ENCODE peak calls at places on chromosomes 6 and 20, in four cellular contexts. F is ovary, L is sigmoid colon, G is body of pancreas. D is an unnamed sample.

GRCh38 chr6:48141975-48142374 is 31.0 kb upstream of the PTCHD4 start:
- DNase-seq in L (no peak), G (no peak), F (no peak), D (no peak)

GRCh38 chr20:51460569-51461265 is 81.8 kb downstream of the NFATC2 start:
- DNase-seq in F (no peak), L (no peak), G (no peak), D (no peak)

GRCh38 chr20:63230800-63231268 is 4.9 kb upstream of the BIRC7 start:
- DNase-seq in L (peak), G (peak), F (peak), D (no peak)

GRCh38 chr6:159169193-159169555 is at the start of gene FNDC1:
- DNase-seq in F (no peak), G (no peak), L (no peak), D (no peak)

GRCh38 chr20:364905-365794 is 15.4 kb upstream of the TRIB3 start:
- DNase-seq in L (no peak), G (no peak), F (no peak), D (peak)

GRCh38 chr6:158028421-158028820 is 46.8 kb downstream of the SYNJ2 start:
- DNase-seq in G (peak), L (no peak), F (no peak), D (no peak)

GRCh38 chr6:45920819-45921511 is 94.7 kb downstream of the CLIC5 start:
- DNase-seq in F (no peak), G (no peak), L (no peak), D (no peak)

GRCh38 chr20:39294137-39294725 is 332.1 kb downstream of the DHX35 start:
- DNase-seq in F (no peak), L (no peak), G (no peak), D (no peak)

GRCh38 chr20:46063151-46063550 is 26.6 kb downstream of the NCOA5 start:
- DNase-seq in F (no peak), L (peak), G (no peak), D (no peak)

GRCh38 chr20:41276317-41276751 is 41.2 kb downstream of the ZHX3 start:
- DNase-seq in L (no peak), G (no peak), F (peak), D (no peak)

GRCh38 chr6:117231466-117231865 is 33.9 kb upstream of the VGLL2 start:
- DNase-seq in F (no peak), G (no peak), L (no peak), D (no peak)

GRCh38 chr20:17568972-17569471 is 853 bp upstream of the DSTN start:
- DNase-seq in G (peak), L (peak), F (peak), D (peak)

GRCh38 chr20:18506744-18507143 is 996 bp upstream of the SEC23B start:
- DNase-seq in L (no peak), F (no peak), G (no peak), D (no peak)

GRCh38 chr20:50413088-50413500 is 97.1 kb upstream of the PTPN1 start:
- DNase-seq in L (no peak), G (no peak), F (no peak), D (no peak)

GRCh38 chr6:135675026-135675425 is 176.5 kb upstream of the PDE7B start:
- DNase-seq in F (no peak), L (no peak), G (no peak), D (no peak)

GRCh38 chr6:170293881-170294755 is 3.2 kb upstream of the DLL1 start:
- DNase-seq in G (no peak), L (peak), F (no peak), D (peak)

GRCh38 chr6:85186546-85187170 is 263.2 kb upstream of the NT5E start:
- DNase-seq in G (no peak), L (no peak), F (no peak), D (no peak)

GRCh38 chr6:26116267-26116666 is 29.0 kb downstream of the HFE start:
- DNase-seq in G (no peak), L (no peak), F (no peak), D (no peak)

GRCh38 chr6:84648444-84648843 is 116.0 kb downstream of the TBX18 start:
- DNase-seq in G (no peak), L (no peak), F (no peak), D (no peak)

GRCh38 chr6:153056308-153056707 is 53.8 kb upstream of the MTRF1L start:
- DNase-seq in L (no peak), F (no peak), G (no peak), D (no peak)

GRCh38 chr20:51449498-51450220 is 92.9 kb downstream of the NFATC2 start:
- DNase-seq in F (no peak), L (no peak), G (no peak), D (no peak)

GRCh38 chr6:79064635-79065034 is 13.4 kb downstream of the PHIP start:
- DNase-seq in F (no peak), L (no peak), G (no peak), D (no peak)

GRCh38 chr6:112235956-112236355 is 18.4 kb downstream of the LAMA4 start:
- DNase-seq in F (no peak), L (no peak), G (no peak), D (no peak)

GRCh38 chr20:61810709-61811565 is 254.7 kb downstream of the TAF4 start:
- DNase-seq in L (no peak), G (no peak), F (no peak), D (no peak)

GRCh38 chr6:163329991-163330390 is 84.5 kb upstream of the QKI start:
- DNase-seq in G (no peak), L (no peak), F (no peak), D (no peak)

GRCh38 chr20:21019831-21020655 is 86.1 kb downstream of the LINC00237 start:
- DNase-seq in G (no peak), L (no peak), F (no peak), D (no peak)

GRCh38 chr6:6494677-6495076 is 93.8 kb upstream of the LY86 start:
- DNase-seq in G (peak), L (no peak), F (no peak), D (peak)

GRCh38 chr6:10610289-10610688 is 84.1 kb downstream of the C6orf52 start:
- DNase-seq in G (no peak), F (no peak), L (peak), D (no peak)

GRCh38 chr6:44036196-44036595 is 91.1 kb downstream of the MRPL14 start:
- DNase-seq in F (no peak), L (peak), G (no peak), D (peak)

GRCh38 chr6:18226451-18226850 is 37.9 kb downstream of the DEK start:
- DNase-seq in F (no peak), L (no peak), G (no peak), D (no peak)

GRCh38 chr20:59836768-59837167 is 96.7 kb downstream of the SYCP2 start:
- DNase-seq in G (no peak), F (no peak), L (no peak), D (no peak)

GRCh38 chr6:33989016-33989854 is 156.7 kb downstream of the GRM4 start:
- DNase-seq in L (no peak), G (no peak), F (no peak), D (no peak)

GRCh38 chr20:29878281-29878741 is 1379.2 kb upstream of the DEFB115 start:
- DNase-seq in L (peak), F (no peak), G (no peak), D (peak)

GRCh38 chr6:159654483-159655098 is 38.5 kb downstream of the SOD2 start:
- DNase-seq in L (no peak), F (no peak), G (no peak), D (peak)

DNA sequence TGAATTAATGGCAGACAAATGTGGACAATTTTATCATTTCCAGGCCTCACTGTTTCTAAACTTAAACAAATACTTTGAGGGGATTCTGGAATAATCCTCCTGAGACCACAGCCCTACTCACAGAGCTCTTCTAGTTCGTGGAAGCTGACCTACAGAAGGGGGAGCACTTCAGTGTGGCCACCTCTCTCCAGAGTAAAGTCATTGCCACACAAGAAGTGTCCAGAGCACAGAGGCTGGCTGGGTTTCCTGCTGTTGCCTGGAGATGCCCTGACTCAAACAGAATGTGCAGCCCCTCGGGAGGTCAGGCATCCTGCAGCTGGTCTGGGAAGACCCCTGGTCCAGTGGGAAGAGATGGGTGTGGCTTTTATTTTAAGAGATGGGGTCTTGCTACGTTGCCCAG is 110.9 kb downstream of the QRSL1 start:
- DNase-seq in G (no peak), L (no peak), F (no peak), D (no peak)
- TF ChIP-seq POLR2A in G (no peak), L (no peak), F (no peak), D (no peak)

GRCh38 chr6:31493875-31494694 is 3.9 kb upstream of the MICB start:
- DNase-seq in L (peak), F (peak), G (peak), D (no peak)
- TF ChIP-seq POLR2A in L (no peak), F (no peak), G (no peak), D (no peak)

DNA sequence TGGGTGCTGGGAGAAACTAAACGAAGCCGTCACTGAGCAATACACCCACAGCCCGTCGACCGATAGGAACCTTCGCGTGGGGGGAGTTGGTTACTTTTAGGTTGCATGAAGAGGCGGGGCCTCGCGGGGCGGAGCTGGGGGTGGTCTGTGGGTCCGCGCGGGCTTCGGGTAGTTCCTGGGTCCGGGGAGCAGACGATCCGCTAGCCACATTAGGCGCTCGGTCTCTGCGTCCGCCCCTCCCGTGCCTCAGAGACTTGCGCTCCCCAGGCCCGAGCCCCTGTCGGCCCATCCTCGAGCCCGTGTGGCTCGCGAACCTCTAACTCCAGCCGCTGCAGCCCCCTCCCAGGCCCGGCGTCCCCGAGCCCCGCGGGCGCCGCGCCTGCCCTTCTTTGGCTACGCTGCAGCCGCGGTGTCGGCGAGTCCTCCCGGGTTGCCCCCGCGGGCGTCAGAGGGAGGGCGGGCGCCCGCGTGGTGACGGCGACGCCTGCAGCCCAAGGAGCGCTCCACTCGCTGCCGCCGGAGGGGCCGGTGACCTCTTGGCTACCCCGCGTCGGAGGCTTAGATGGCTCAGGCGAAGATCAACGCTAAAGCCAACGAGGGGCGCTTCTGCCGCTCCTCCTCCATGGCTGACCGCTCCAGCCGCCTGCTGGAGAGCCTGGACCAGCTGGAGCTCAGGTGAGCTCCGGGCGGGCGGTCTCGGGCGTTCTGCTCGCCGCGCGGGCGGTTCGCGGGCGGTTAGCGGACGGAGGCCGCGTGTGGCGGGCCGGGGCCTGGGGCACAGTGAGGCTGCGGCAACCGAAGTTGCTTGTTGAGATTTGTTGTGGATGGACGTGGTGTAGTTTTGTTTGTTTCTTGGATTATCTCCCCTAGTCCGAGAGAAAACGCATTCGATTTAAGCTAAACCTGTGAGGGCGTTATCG is at the start of gene BAG2:
- DNase-seq in G (peak), F (peak), L (peak), D (peak)
- TF ChIP-seq POLR2A in G (peak), F (peak), L (peak), D (peak)

DNA sequence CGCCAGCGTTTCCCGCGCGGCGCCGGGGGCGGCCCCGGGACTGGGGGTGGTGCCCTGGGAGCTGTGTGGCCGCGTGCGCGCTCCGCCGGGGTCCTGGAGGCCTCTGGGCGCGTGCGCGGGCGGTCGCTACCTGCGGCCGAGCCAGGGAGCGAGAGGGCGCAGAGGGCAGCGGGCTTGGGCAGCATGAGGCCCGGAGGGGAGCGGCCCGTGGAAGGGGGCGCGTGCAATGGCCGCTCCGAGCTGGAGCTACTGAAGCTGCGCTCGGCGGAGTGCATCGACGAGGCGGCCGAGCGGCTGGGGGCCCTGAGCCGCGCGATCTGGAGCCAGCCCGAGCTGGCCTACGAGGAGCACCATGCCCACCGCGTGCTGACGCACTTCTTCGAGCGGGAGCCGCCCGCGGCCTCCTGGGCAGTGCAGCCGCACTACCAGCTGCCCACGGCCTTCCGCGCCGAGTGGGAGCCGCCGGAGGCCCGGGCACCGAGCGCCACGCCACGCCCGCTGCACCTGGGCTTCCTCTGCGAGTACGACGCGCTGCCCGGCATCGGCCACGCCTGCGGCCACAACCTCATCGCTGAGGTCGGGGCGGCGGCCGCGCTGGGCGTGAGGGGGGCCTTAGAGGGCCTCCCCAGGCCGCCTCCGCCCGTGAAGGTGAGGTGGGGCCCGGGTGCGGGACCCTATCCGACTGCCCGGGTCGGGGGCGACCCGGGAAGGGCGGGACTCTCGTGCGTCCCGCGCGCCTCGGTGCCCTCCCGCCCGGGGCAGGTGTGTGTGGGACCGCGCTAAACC is at the start of gene PM20D2:
- DNase-seq in L (peak), F (peak), G (peak), D (peak)
- TF ChIP-seq POLR2A in L (peak), F (peak), G (peak), D (peak)

DNA sequence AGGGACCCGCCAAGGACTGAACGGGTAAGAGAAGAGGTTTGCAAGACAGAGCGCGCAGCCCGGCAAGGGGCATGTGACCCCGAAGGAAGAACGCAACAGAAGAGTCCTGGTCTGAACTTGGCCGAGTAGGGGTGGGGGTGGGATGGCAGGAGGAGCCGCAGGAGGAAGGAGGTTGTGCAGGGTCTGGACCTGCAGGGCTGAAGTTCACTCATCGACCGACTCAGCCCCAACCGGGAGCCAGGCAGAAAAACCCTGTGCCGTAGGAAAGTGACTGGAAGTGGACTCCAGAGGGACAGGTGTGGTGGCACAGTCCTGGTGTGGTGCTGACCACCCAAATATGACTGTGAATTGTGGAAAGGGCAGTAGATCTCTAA is 15.2 kb downstream of the ADISSP start:
- DNase-seq in G (no peak), L (no peak), F (no peak), D (no peak)
- TF ChIP-seq POLR2A in G (no peak), L (no peak), F (no peak), D (no peak)

DNA sequence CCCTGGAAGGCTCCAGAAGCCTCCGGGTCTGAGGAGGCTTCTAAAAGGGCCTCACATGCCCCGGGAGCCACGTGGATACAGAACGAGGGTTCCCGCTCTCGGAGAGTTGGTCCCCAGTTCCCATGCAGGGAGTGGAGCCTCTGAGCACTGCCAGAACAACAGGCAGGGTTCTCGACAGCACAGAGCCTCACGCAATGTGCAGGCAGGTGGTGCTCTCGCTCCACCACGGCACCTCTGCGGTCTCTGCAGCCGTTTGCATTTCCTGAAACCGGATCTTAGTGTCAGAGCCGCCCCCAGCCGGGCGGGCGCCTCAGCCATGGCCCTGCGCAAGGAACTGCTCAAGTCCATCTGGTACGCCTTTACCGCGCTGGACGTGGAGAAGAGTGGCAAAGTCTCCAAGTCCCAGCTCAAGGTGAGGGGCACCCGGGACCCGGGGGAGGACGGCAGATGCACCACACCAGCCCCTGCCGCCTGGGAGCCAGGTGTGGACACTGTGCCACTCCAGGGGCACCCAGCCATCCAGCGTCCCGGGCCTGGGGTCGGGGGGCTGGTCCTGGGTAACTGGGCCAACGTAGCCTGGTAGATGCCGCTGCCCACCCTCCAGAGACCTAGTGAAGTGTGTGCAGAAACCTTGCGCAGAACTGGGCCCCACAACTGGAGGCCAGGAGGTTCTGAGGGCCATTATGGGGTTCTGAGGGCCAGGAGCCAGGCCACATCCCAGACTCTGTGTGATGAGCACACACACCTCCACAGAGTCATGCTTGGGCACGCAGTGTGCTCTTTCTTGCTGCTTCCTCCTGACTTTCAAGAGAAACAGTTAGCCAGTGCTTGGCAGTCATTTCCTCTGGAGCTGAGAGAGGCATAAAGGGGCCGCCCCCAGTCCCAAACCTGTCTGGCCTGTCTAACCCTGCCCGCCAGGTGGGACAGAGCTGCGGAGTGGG is at the start of gene DEF6:
- DNase-seq in L (peak), F (peak), G (peak), D (peak)
- TF ChIP-seq POLR2A in L (no peak), F (no peak), G (peak), D (no peak)

D was measured in H54.